ENCODE peak calls at places on chromosome 20, in four cellular contexts. V is epithelial cell of prostate, L is progenitor cell of endocrine pancreas, I is psoas muscle. O is an unnamed sample.

GRCh38 chr20:36686944-36687343 is 40.9 kb upstream of the SLA2 start:
- DNase-seq in V (no peak), L (no peak), I (no peak), O (no peak)

GRCh38 chr20:965956-966355 is 36.2 kb downstream of the RSPO4 start:
- DNase-seq in V (no peak), L (no peak), I (no peak), O (no peak)

GRCh38 chr20:59351148-59352040 is 51.0 kb downstream of the EDN3 start:
- DNase-seq in V (peak), L (no peak), I (no peak), O (no peak)

GRCh38 chr20:5612476-5613291 is 137.5 kb upstream of the SHLD1 start:
- DNase-seq in V (no peak), L (no peak), I (no peak), O (no peak)

GRCh38 chr20:25300496-25301170 is 52.7 kb downstream of the PYGB start:
- DNase-seq in V (no peak), L (no peak), I (no peak), O (no peak)

GRCh38 chr20:1313236-1313964 is 15.5 kb downstream of the SDCBP2 start:
- DNase-seq in V (no peak), L (peak), I (peak), O (peak)

GRCh38 chr20:52361650-52362049 is 170.1 kb upstream of the ZFP64 start:
- DNase-seq in V (no peak), L (no peak), I (no peak), O (no peak)

GRCh38 chr20:45545351-45545750 is 1.9 kb downstream of the EPPIN start:
- DNase-seq in V (no peak), L (no peak), I (no peak), O (no peak)

GRCh38 chr20:46324379-46324778 is 16.1 kb upstream of the CDH22 start:
- DNase-seq in V (no peak), L (no peak), I (no peak), O (no peak)

GRCh38 chr20:7090753-7091310 is 323.3 kb downstream of the BMP2 start:
- DNase-seq in V (peak), L (no peak), I (no peak), O (no peak)

GRCh38 chr20:14288341-14289330 is 48.8 kb downstream of the FLRT3 start:
- DNase-seq in V (peak), L (no peak), I (no peak), O (no peak)

GRCh38 chr20:61761453-61762207 is 304.1 kb downstream of the TAF4 start:
- DNase-seq in V (no peak), L (no peak), I (peak), O (no peak)

GRCh38 chr20:8043687-8044278 is 24.2 kb upstream of the TMX4 start:
- DNase-seq in V (no peak), L (no peak), I (no peak), O (no peak)

GRCh38 chr20:64196831-64197418 is 32.7 kb downstream of the MYT1 start:
- DNase-seq in V (no peak), L (no peak), I (no peak), O (no peak)

GRCh38 chr20:56400001-56400640 is 7.7 kb downstream of the CSTF1 start:
- DNase-seq in V (no peak), L (peak), I (no peak), O (peak)

GRCh38 chr20:56934888-56935287 is 305.8 kb downstream of the TFAP2C start:
- DNase-seq in V (no peak), L (no peak), I (no peak), O (no peak)

GRCh38 chr20:8601542-8601912 is 467.4 kb upstream of the PLCB4 start:
- DNase-seq in V (no peak), L (no peak), I (no peak), O (no peak)

GRCh38 chr20:19644085-19644484 is 114.0 kb upstream of the RIN2 start:
- DNase-seq in V (no peak), L (no peak), I (no peak), O (no peak)

GRCh38 chr20:2709205-2709981 is 16.8 kb downstream of the EBF4 start:
- DNase-seq in V (no peak), L (no peak), I (no peak), O (no peak)

GRCh38 chr20:40683221-40683893 is 5.7 kb downstream of the MAFB start:
- DNase-seq in V (no peak), L (no peak), I (peak), O (no peak)

O was measured in tibial artery.